ENCODE peak calls at places on chromosomes 2 and 18, in seven cellular contexts. B is mesendoderm, D is H1, L is IMR-90, C is trophoblast cell, H is mesenchymal stem cell, I is neuronal stem cell. T is an unnamed sample.

GRCh38 chr2:183812091-183812490 is 687.8 kb downstream of the NUP35 start:
- DNase-seq in C (peak), I (no peak), H (peak), B (no peak), D (no peak), L (no peak), T (no peak)

GRCh38 chr2:182015334-182016109 is 29.9 kb downstream of the PPP1R1C start:
- DNase-seq in I (no peak), H (no peak), C (no peak), D (no peak), L (peak), B (no peak), T (no peak)

GRCh38 chr2:157596992-157597681 is 31.5 kb downstream of the ACVR1C start:
- DNase-seq in D (peak), H (peak), B (peak), L (peak), C (peak), I (peak), T (peak)

GRCh38 chr2:24899361-24899760 is 20.7 kb downstream of the ADCY3 start:
- DNase-seq in B (no peak), I (no peak), H (no peak), C (no peak), L (no peak), D (no peak), T (no peak)

GRCh38 chr18:63567276-63567675 is 19.9 kb upstream of the SERPINB13 start:
- DNase-seq in B (no peak), I (no peak), C (no peak), H (no peak), L (no peak), D (no peak), T (no peak)

GRCh38 chr2:178404380-178404767 is 46.6 kb downstream of the PRKRA start:
- DNase-seq in I (no peak), H (peak), D (no peak), L (peak), B (no peak), C (peak), T (no peak)

GRCh38 chr2:239522002-239522739 is 121.4 kb upstream of the HDAC4 start:
- DNase-seq in D (no peak), B (no peak), I (no peak), C (no peak), H (no peak), L (no peak), T (no peak)

GRCh38 chr2:95356821-95357700 is 45.4 kb upstream of the FAHD2A start:
- DNase-seq in H (no peak), C (no peak), D (no peak), L (no peak), B (no peak), I (no peak), T (no peak)

GRCh38 chr2:27727257-27727656 is 44.3 kb upstream of the MRPL33 start:
- DNase-seq in L (no peak), B (no peak), I (no peak), C (peak), D (no peak), H (no peak), T (no peak)

GRCh38 chr2:14749869-14750268 is 117.4 kb downstream of the LRATD1 start:
- DNase-seq in H (no peak), C (peak), D (no peak), L (peak), B (no peak), I (no peak), T (no peak)

GRCh38 chr2:239791727-239792648 is 233.2 kb downstream of the NDUFA10 start:
- DNase-seq in D (no peak), C (no peak), L (no peak), H (no peak), I (no peak), B (no peak), T (peak)

GRCh38 chr2:98027955-98028593 is 32.3 kb upstream of the TMEM131 start:
- DNase-seq in B (peak), I (peak), D (peak), H (peak), L (peak), C (peak), T (no peak)

GRCh38 chr2:96985630-96986385 is 572 bp downstream of the FAM178B start:
- DNase-seq in B (no peak), L (no peak), C (no peak), I (no peak), H (no peak), D (no peak), T (no peak)

GRCh38 chr2:68809324-68810240 is 61.6 kb downstream of the BMP10 start:
- DNase-seq in H (no peak), C (peak), D (no peak), I (no peak), L (no peak), B (no peak), T (no peak)

GRCh38 chr2:178108176-178108575 is 4.1 kb upstream of the RBM45 start:
- DNase-seq in I (no peak), L (no peak), B (no peak), C (no peak), H (no peak), D (no peak), T (peak)

GRCh38 chr2:47070155-47070919 is 84.8 kb downstream of the STPG4 start:
- DNase-seq in L (no peak), C (no peak), H (peak), I (no peak), B (no peak), D (no peak), T (no peak)

GRCh38 chr2:215624423-215624829 is 188.6 kb upstream of the FN1 start:
- DNase-seq in L (peak), C (peak), I (no peak), B (peak), D (no peak), H (peak), T (no peak)

GRCh38 chr2:76174505-76174904 is 463.8 kb upstream of the GCFC2 start:
- DNase-seq in L (no peak), B (no peak), D (no peak), I (no peak), C (no peak), H (no peak), T (no peak)

GRCh38 chr18:47108373-47108772 is 41.9 kb downstream of the HDHD2 start:
- DNase-seq in D (no peak), B (no peak), L (no peak), H (no peak), C (no peak), I (peak), T (no peak)

GRCh38 chr18:23627325-23627724 is 35.4 kb downstream of the ANKRD29 start:
- DNase-seq in I (no peak), H (peak), B (no peak), L (peak), C (no peak), D (no peak), T (no peak)

GRCh38 chr2:32009479-32010256 is 1.1 kb downstream of the MEMO1 start:
- DNase-seq in B (peak), L (no peak), C (peak), H (peak), D (peak), I (peak), T (peak)

GRCh38 chr2:172427990-172428840 is 829 bp downstream of the ITGA6 start:
- DNase-seq in I (peak), C (peak), B (peak), L (no peak), D (peak), H (peak), T (peak)

GRCh38 chr2:9789371-9789770 is 53.9 kb upstream of the TAF1B start:
- DNase-seq in L (no peak), I (no peak), D (no peak), H (no peak), B (no peak), C (no peak), T (no peak)

GRCh38 chr18:23591011-23591410 is 4.7 kb upstream of the NPC1 start:
- DNase-seq in H (no peak), C (peak), D (no peak), B (peak), L (peak), I (no peak), T (no peak)

GRCh38 chr2:85266424-85267041 is 61.3 kb downstream of the TGOLN2 start:
- DNase-seq in L (peak), H (no peak), I (peak), D (peak), C (peak), B (peak), T (peak)

DNA sequence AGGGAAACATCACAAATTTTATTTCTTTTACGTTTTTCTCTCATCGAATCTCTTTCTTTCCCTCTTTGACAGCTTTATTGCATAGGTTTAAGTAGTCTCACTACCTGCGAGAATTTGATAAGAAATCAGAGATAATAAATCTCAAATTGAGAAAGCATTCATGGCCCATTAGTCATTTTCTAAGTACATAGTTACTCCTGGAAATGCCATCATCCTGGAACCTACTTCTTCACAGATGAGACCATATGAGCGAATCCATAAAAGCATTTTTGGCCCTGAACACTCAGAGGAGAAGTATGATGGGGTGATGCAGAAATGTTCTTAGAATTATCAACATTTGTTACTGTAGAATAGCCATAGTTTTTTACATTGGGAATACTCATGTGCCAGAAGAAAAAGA is 138.0 kb upstream of the ARHGAP28 start:
- DNase-seq in H (no peak), D (no peak), L (peak), C (peak), B (no peak), I (no peak), T (no peak)
- H3K18ac ChIP-seq in H (no peak), D (no peak), L (no peak), C (no peak), B (no peak), I (no peak), T (no peak)

DNA sequence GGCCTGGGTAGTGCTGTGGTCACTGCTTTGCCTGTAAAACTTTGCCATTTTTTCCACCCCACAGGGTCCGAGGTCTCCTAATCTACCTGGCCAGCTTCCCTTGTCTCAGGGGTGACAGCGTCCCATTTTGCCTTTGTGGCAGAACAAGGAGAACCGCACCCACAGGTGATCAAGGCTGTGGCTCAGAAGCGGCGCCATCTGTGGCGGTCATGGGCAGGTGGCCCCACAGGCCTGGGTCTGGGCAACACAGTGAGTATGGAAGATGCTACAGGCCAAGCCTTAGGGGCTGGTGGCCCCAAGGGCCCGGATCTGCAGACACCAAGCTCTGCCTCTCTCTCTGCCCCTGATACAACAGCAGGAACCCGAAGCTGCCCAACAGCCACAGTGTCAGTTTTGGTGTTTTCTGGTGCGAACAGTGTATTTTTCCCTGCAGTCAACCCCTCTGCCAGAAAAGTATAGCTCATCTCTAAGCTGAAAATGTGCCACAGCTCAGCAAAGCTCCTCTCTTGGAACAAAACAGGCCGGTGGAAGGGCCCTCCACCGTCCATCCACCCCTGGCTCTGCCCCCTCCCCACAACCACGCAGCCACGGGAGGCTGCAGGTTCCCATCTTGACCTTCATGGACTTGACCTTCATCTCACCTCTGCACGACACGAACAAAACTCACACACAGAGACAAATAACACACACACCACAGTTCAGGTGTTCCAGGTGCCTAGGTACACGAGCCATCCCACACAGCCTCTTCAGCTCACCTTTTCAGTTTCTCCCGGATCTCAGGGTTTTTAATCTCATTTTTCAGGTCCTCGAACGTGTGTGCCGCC is 96.7 kb downstream of the PXDN start:
- DNase-seq in C (no peak), I (no peak), L (no peak), B (no peak), H (no peak), D (no peak), T (no peak)
- H3K18ac ChIP-seq in C (no peak), I (no peak), L (no peak), B (no peak), H (no peak), D (no peak), T (no peak)

DNA sequence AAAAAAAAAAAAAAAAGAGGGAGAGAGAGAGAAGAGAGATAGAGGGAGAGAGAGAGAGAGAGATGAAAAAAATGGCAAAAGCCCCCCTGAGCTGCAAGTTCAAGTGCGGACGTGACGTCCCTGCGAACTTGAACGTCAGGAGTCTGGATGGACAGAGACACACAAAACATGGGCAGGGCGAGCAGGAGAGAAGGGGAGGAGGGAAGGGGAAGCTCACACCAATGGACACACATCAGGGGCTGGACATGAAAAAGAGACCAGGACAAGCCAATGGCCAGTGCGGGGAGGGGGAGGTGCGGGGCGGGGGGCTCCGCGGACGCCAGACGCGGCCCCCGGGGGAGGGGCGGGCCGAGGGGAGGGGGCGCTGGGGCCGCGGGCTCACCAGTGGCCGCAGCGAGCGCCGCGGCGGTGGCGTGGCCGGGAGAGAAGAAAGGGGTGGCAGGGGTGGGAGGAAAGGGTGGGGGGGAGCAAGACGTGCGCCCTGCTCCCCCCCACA is at the start of gene BCL11A:
- DNase-seq in I (no peak), B (peak), H (peak), C (peak), L (peak), D (peak), T (peak)
- H3K18ac ChIP-seq in I (peak), B (peak), H (peak), C (peak), L (no peak), D (peak), T (peak)

GRCh38 chr2:180006236-180006635 is 861 bp downstream of the CWC22 start:
- DNase-seq in H (no peak), I (no peak), B (peak), D (no peak), L (no peak), C (peak), T (no peak)
- H3K18ac ChIP-seq in H (no peak), I (no peak), B (no peak), D (no peak), L (no peak), C (no peak), T (no peak)

GRCh38 chr2:74982581-74982980 is 24.1 kb downstream of the POLE4 start:
- DNase-seq in I (no peak), L (no peak), C (no peak), H (no peak), D (no peak), B (no peak), T (no peak)
- H3K18ac ChIP-seq in I (no peak), L (no peak), C (no peak), H (no peak), D (no peak), B (no peak), T (no peak)

GRCh38 chr2:594297-594949 is 82.8 kb downstream of the TMEM18 start:
- DNase-seq in B (no peak), H (no peak), C (no peak), I (no peak), D (no peak), L (no peak), T (no peak)
- H3K18ac ChIP-seq in B (no peak), H (no peak), C (no peak), I (peak), D (no peak), L (no peak), T (no peak)

GRCh38 chr18:13826209-13826608 is 2.3 kb downstream of the MC5R start:
- DNase-seq in C (peak), L (no peak), H (no peak), I (no peak), D (no peak), B (no peak), T (no peak)
- H3K18ac ChIP-seq in C (no peak), L (no peak), H (no peak), I (peak), D (no peak), B (no peak), T (no peak)